ENCODE peak calls at places on chromosomes 13 and 19, in ten cellular contexts. N is mesothelial cell of epicardium; X is AG10803; T is lower lobe of right lung; L is fibroblast of lung; Z is activated naive CD8-positive, alpha-beta T cell treated with anti-CD3 and anti-CD28 coated beads, Interleukin-2, amount 50 U/mL, for 16 hours; V is activated gamma-delta T cell treated with anti-CD3 and anti-CD28 coated beads, Interleukin-2, amount 50 U/mL, for 16 hours; D is CD8-positive, alpha-beta T cell; M is progenitor cell of endocrine pancreas; A is NCI-H82. W is an unnamed sample.

GRCh38 chr13:110421696-110422395 is 114.8 kb downstream of the COL4A2 start:
- DNase-seq in N (no peak), X (peak; percentile 83), T (no peak), L (peak; percentile 78), Z (no peak), V (no peak), D (no peak), M (no peak), A (no peak), W (no peak)

GRCh38 chr13:97245011-97245410 is 22.9 kb downstream of the MBNL2 start:
- DNase-seq in N (no peak), X (no peak), T (no peak), L (no peak), Z (no peak), V (no peak), D (no peak), M (no peak), A (no peak), W (no peak)

GRCh38 chr13:42574011-42574410 is at the start of gene TNFSF11:
- DNase-seq in N (no peak), X (no peak), T (no peak), L (no peak), Z (no peak), V (no peak), D (no peak), M (no peak), A (peak; percentile 11), W (no peak)

GRCh38 chr13:94557836-94558235 is 38.1 kb downstream of the TGDS start:
- DNase-seq in N (no peak), X (no peak), T (no peak), L (no peak), Z (no peak), V (no peak), D (no peak), M (no peak), A (no peak), W (no peak)

GRCh38 chr13:43792456-43792855 is 5.7 kb upstream of the ENOX1 start:
- DNase-seq in N (no peak), X (peak; percentile 83), T (no peak), L (peak; percentile 14), Z (no peak), V (no peak), D (no peak), M (no peak), A (no peak), W (no peak)

GRCh38 chr19:40592170-40592569 is 9.0 kb upstream of the LTBP4 start:
- DNase-seq in N (no peak), X (peak; percentile 35), T (no peak), L (peak; percentile 60), Z (no peak), V (no peak), D (no peak), M (no peak), A (peak; percentile 84), W (no peak)

GRCh38 chr13:98228661-98229349 is 51.7 kb upstream of the RNF113B start:
- DNase-seq in N (no peak), X (peak; percentile 93), T (no peak), L (no peak), Z (no peak), V (no peak), D (no peak), M (no peak), A (no peak), W (no peak)

GRCh38 chr19:17719730-17720486 is 628 bp downstream of the MAP1S start:
- DNase-seq in N (peak; percentile 43), X (no peak), T (peak; percentile 73), L (no peak), Z (peak; percentile 10), V (no peak), D (no peak), M (no peak), A (no peak), W (no peak)

GRCh38 chr13:94128430-94128829 is 351.1 kb downstream of the DCT start:
- DNase-seq in N (no peak), X (peak; percentile 17), T (no peak), L (no peak), Z (no peak), V (no peak), D (no peak), M (no peak), A (no peak), W (peak; percentile 7)

GRCh38 chr13:41054212-41054877 is 7.0 kb upstream of the WBP4 start:
- DNase-seq in N (no peak), X (peak; percentile 72), T (no peak), L (peak; percentile 71), Z (no peak), V (peak; percentile 13), D (no peak), M (no peak), A (peak; percentile 71), W (no peak)

GRCh38 chr19:31113250-31113685 is 236.0 kb downstream of the TSHZ3 start:
- DNase-seq in N (no peak), X (peak; percentile 53), T (no peak), L (no peak), Z (no peak), V (no peak), D (no peak), M (no peak), A (no peak), W (no peak)

GRCh38 chr13:55673910-55674309 is 1466.8 kb upstream of the PRR20A start:
- DNase-seq in N (no peak), X (no peak), T (no peak), L (no peak), Z (no peak), V (no peak), D (no peak), M (no peak), A (no peak), W (no peak)

GRCh38 chr19:44891016-44891882 is at the start of gene TOMM40:
- DNase-seq in N (peak; percentile 98), X (no peak), T (peak; percentile 100), L (no peak), Z (no peak), V (peak; percentile 100), D (no peak), M (peak; percentile 22), A (peak; percentile 54), W (peak; percentile 100)

GRCh38 chr13:39682788-39683187 is 27.3 kb downstream of the COG6 start:
- DNase-seq in N (no peak), X (no peak), T (no peak), L (no peak), Z (no peak), V (no peak), D (no peak), M (no peak), A (no peak), W (no peak)

GRCh38 chr19:49475995-49476880 is 2.2 kb downstream of the FLT3LG start:
- DNase-seq in N (peak; percentile 73), X (no peak), T (no peak), L (peak; percentile 35), Z (peak; percentile 53), V (no peak), D (peak; percentile 77), M (peak; percentile 77), A (peak; percentile 92), W (peak; percentile 60)

GRCh38 chr13:74444161-74444571 is 310.0 kb upstream of the KLF12 start:
- DNase-seq in N (no peak), X (peak; percentile 6), T (no peak), L (no peak), Z (no peak), V (no peak), D (no peak), M (no peak), A (peak; percentile 38), W (no peak)

GRCh38 chr19:55647732-55648656 is at the start of gene CCDC106:
- DNase-seq in N (peak; percentile 82), X (peak; percentile 76), T (peak; percentile 79), L (peak; percentile 75), Z (no peak), V (no peak), D (peak; percentile 78), M (peak; percentile 50), A (peak; percentile 86), W (peak; percentile 86)

GRCh38 chr13:60662595-60662994 is 265.6 kb downstream of the TDRD3 start:
- DNase-seq in N (no peak), X (no peak), T (no peak), L (no peak), Z (no peak), V (no peak), D (no peak), M (no peak), A (no peak), W (no peak)

GRCh38 chr13:29465741-29466293 is 129.7 kb downstream of the SLC7A1 start:
- DNase-seq in N (peak; percentile 56), X (peak; percentile 53), T (no peak), L (peak; percentile 61), Z (no peak), V (no peak), D (no peak), M (no peak), A (no peak), W (no peak)

GRCh38 chr13:89468081-89468480 is 1796.9 kb downstream of the SLITRK5 start:
- DNase-seq in N (no peak), X (no peak), T (no peak), L (no peak), Z (no peak), V (no peak), D (no peak), M (no peak), A (no peak), W (no peak)

GRCh38 chr19:40921005-40921897 is 39.2 kb upstream of the CYP2A7 start:
- DNase-seq in N (no peak), X (no peak), T (peak; percentile 84), L (peak; percentile 6), Z (no peak), V (no peak), D (no peak), M (no peak), A (no peak), W (no peak)

GRCh38 chr13:79679334-79679733 is 198.4 kb downstream of the NDFIP2 start:
- DNase-seq in N (peak; percentile 67), X (peak; percentile 70), T (peak; percentile 71), L (peak; percentile 77), Z (no peak), V (peak; percentile 15), D (no peak), M (peak; percentile 51), A (peak; percentile 90), W (peak; percentile 69)

GRCh38 chr19:28539759-28540158 is 673.2 kb downstream of the UQCRFS1 start:
- DNase-seq in N (no peak), X (no peak), T (no peak), L (no peak), Z (no peak), V (no peak), D (no peak), M (no peak), A (no peak), W (no peak)